ENCODE peak calls at places on chromosomes 12 and 14, in four cellular contexts. Z, X, R and T are unnamed samples.
A peak's percentile ranks its signal among the peaks of the same experiment; 100 is the strongest.

GRCh38 chr12:21459474-21459873 is 22.0 kb downstream of the PYROXD1 start:
- DNase-seq in X (no peak), Z (no peak), R (no peak), T (no peak)

GRCh38 chr14:83164016-83164415 is 1630.4 kb upstream of the SEL1L start:
- DNase-seq in Z (peak; percentile 89), X (peak; percentile 16), R (no peak), T (no peak)

GRCh38 chr12:108547633-108548172 is 13.3 kb downstream of the SART3 start:
- DNase-seq in Z (no peak), X (no peak), R (no peak), T (no peak)

GRCh38 chr12:98740751-98741150 is 95.7 kb downstream of the APAF1 start:
- DNase-seq in R (no peak), X (no peak), Z (no peak), T (no peak)

GRCh38 chr12:98403385-98403784 is 112.0 kb upstream of the TMPO start:
- DNase-seq in R (no peak), X (no peak), Z (no peak), T (no peak)

GRCh38 chr14:91439345-91439744 is 21.7 kb upstream of the CCDC88C start:
- DNase-seq in X (no peak), Z (no peak), R (no peak), T (no peak)

GRCh38 chr12:15356831-15357456 is 34.6 kb downstream of the PTPRO start:
- DNase-seq in R (no peak), Z (no peak), X (no peak), T (no peak)

GRCh38 chr12:114288071-114288470 is 117.9 kb downstream of the TBX5 start:
- DNase-seq in Z (peak; percentile 50), R (no peak), X (peak; percentile 26), T (no peak)

GRCh38 chr12:28132398-28132797 is 57.9 kb upstream of the CCDC91 start:
- DNase-seq in R (no peak), X (peak; percentile 11), Z (no peak), T (no peak)

GRCh38 chr14:78341827-78342389 is 171.7 kb downstream of the NRXN3 start:
- DNase-seq in Z (no peak), R (no peak), X (no peak), T (no peak)

GRCh38 chr12:6229823-6230222 is 29.6 kb downstream of the CD9 start:
- DNase-seq in Z (peak; percentile 95), X (peak; percentile 60), R (no peak), T (no peak)

GRCh38 chr12:66065146-66065545 is 65.4 kb downstream of the LLPH start:
- DNase-seq in X (no peak), R (no peak), Z (peak; percentile 64), T (no peak)

GRCh38 chr14:61140872-61141271 is 140.3 kb downstream of the TMEM30B start:
- DNase-seq in X (peak; percentile 63), R (no peak), Z (peak; percentile 96), T (no peak)

GRCh38 chr12:11879306-11879705 is 191.4 kb upstream of the BCL2L14 start:
- DNase-seq in R (no peak), Z (no peak), X (peak; percentile 72), T (no peak)

GRCh38 chr12:55034218-55034617 is 14.4 kb downstream of the NEUROD4 start:
- DNase-seq in X (no peak), Z (no peak), R (no peak), T (no peak)

GRCh38 chr14:73935666-73936065 is 14.2 kb downstream of the FAM161B start:
- DNase-seq in R (peak; percentile 55), X (peak; percentile 26), Z (peak; percentile 18), T (no peak)

GRCh38 chr12:104138747-104139186 is 757 bp upstream of the NFYB start:
- DNase-seq in X (no peak), R (no peak), Z (peak; percentile 5), T (no peak)

GRCh38 chr12:57733928-57734327 is 4.6 kb downstream of the AGAP2 start:
- DNase-seq in X (no peak), R (no peak), Z (no peak), T (no peak)

GRCh38 chr12:17818931-17819330 is 271.1 kb downstream of the RERGL start:
- DNase-seq in Z (no peak), X (no peak), R (no peak), T (no peak)

GRCh38 chr14:49975286-49975685 is 82.4 kb downstream of the ARF6 start:
- DNase-seq in Z (peak; percentile 94), R (peak; percentile 62), X (peak; percentile 89), T (no peak)

GRCh38 chr12:9364224-9365176 is 156.3 kb upstream of the PZP start:
- DNase-seq in X (peak; percentile 45), Z (peak; percentile 83), R (peak; percentile 61), T (no peak)

GRCh38 chr12:121107681-121108080 is 25.0 kb upstream of the P2RX7 start:
- DNase-seq in Z (no peak), R (no peak), X (no peak), T (no peak)

GRCh38 chr14:55212611-55213010 is 21.2 kb upstream of the DLGAP5 start:
- DNase-seq in R (no peak), Z (peak; percentile 4), X (no peak), T (no peak)

GRCh38 chr14:64745511-64746041 is 41.4 kb downstream of the PLEKHG3 start:
- DNase-seq in X (peak; percentile 17), Z (no peak), R (no peak), T (no peak)

GRCh38 chr14:100486025-100486828 is 101.0 kb downstream of the BEGAIN start:
- DNase-seq in Z (peak; percentile 86), X (peak; percentile 74), R (peak; percentile 76), T (no peak)

GRCh38 chr12:8033153-8034044 is 883 bp downstream of the FOXJ2 start:
- DNase-seq in R (peak; percentile 54), Z (peak; percentile 50), X (peak; percentile 33), T (no peak)

GRCh38 chr14:75522224-75522764 is at the start of gene BATF:
- DNase-seq in R (no peak), Z (no peak), X (no peak), T (no peak)

GRCh38 chr12:74620932-74621331 is 83.3 kb downstream of the ATXN7L3B start:
- DNase-seq in R (no peak), Z (no peak), X (no peak), T (no peak)

GRCh38 chr12:84767079-84767478 is 145.5 kb downstream of the SLC6A15 start:
- DNase-seq in X (no peak), Z (no peak), R (no peak), T (no peak)

GRCh38 chr14:55754871-55755270 is 174.9 kb downstream of the KTN1 start:
- DNase-seq in R (no peak), Z (no peak), X (no peak), T (no peak)

GRCh38 chr12:6569312-6569711 is 1.2 kb upstream of the NOP2 start:
- DNase-seq in R (no peak), Z (no peak), X (no peak), T (no peak)

GRCh38 chr14:49975799-49976198 is 82.9 kb downstream of the ARF6 start:
- DNase-seq in X (no peak), R (no peak), Z (no peak), T (no peak)

GRCh38 chr12:81896771-81897170 is 137.6 kb upstream of the PPFIA2 start:
- DNase-seq in Z (peak; percentile 7), R (no peak), X (no peak), T (no peak)

GRCh38 chr12:22252057-22252456 is 82.5 kb downstream of the ST8SIA1 start:
- DNase-seq in X (no peak), R (no peak), Z (no peak), T (no peak)

DNA sequence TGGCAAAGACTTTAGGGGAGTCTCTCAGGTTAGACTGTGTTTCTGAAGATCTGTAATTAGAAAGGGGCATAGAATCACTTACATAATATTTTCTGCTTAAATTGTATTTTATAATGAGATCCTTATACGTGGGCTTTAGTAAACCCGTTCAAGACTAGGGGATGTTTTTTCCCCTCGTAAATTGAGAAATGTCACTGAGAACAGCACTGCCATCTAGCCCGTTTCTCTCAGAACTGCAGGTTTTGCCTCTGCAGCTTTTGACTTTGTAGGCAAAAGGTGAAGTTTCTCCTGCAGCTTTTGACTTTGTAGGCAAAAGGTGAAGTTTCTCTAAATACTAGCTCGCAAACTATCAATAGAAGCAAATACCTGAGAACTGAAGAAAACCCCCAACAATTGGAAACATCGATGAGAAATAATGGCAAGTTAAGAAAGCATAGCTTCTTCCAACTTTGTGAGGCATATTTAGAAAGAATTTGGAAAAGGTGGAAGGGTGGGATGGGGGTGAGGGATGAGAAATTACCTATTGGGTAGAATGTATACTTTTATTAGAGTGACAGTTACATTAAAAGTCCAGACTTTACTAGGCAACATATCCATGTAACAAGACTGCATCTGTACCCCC is 9.9 kb upstream of the ASPG start:
- DNase-seq in Z (peak; percentile 12), R (no peak), X (peak; percentile 8), T (no peak)
- TF ChIP-seq CTCF in Z (peak; percentile 48), R (peak; percentile 61), X (peak; percentile 49), T (no peak)

GRCh38 chr12:132163911-132164288 is 19.6 kb downstream of the NOC4L start:
- DNase-seq in Z (no peak), R (no peak), X (no peak), T (no peak)
- TF ChIP-seq CTCF in Z (peak; percentile 18), R (no peak), X (peak; percentile 27), T (no peak)

GRCh38 chr12:25728196-25728595 is 175.1 kb upstream of the LMNTD1 start:
- DNase-seq in Z (no peak), X (no peak), R (no peak), T (no peak)
- TF ChIP-seq CTCF in Z (no peak), X (no peak), R (no peak), T (no peak)

GRCh38 chr14:104940526-104941150 is 16.0 kb downstream of the PLD4 start:
- DNase-seq in R (no peak), X (no peak), Z (no peak), T (no peak)
- TF ChIP-seq CTCF in R (no peak), X (peak; percentile 28), Z (no peak), T (no peak)

GRCh38 chr14:103522028-103522581 is 525 bp downstream of the CKB start:
- DNase-seq in Z (no peak), X (no peak), R (no peak), T (no peak)
- TF ChIP-seq CTCF in Z (no peak), X (no peak), R (no peak), T (no peak)

GRCh38 chr12:101929365-101930041 is 52.1 kb downstream of the DRAM1 start:
- DNase-seq in Z (no peak), R (no peak), X (no peak), T (no peak)

GRCh38 chr12:101935769-101936741 is 58.7 kb downstream of the DRAM1 start:
- DNase-seq in R (peak; percentile 82), X (peak; percentile 98), Z (peak; percentile 98), T (no peak)

GRCh38 chr12:101939306-101939705 is 61.9 kb downstream of the DRAM1 start:
- DNase-seq in R (no peak), Z (no peak), X (peak; percentile 31), T (no peak)

GRCh38 chr12:101931498-101932326 is 54.3 kb downstream of the DRAM1 start:
- DNase-seq in Z (no peak), R (no peak), X (no peak), T (no peak)

DNA sequence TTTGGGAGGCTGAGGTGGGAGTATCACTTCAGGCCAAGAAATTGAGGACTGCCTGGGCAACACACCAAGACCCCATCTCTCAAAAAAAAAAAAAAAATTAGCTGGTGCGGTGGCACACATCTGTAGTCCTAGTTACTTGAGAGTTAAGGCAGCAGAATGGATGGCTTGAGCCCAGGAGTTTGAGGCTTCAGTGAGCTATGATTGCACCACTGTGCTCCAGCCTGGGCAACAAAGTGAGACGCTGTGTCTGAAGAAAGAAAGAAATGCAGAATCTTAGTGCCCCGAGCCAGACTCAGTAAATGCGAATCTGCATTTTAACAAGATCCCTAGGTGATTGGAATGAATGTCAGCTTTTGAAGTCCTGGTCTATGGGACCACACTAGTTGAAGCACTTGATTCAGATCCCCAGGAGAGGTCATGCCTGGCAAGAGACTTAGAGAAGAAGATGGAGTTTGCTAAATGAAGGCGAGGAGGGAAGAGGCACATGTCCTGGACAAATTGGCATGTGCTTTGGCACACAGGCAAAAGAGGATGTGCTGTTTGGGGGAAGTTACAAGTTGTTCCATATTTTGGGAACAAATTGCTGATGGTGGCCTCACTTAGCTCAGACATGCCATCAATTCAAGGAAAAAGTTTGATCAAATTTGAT is 56.6 kb downstream of the DRAM1 start:
- DNase-seq in R (no peak), X (no peak), Z (no peak), T (no peak)
- TF ChIP-seq CTCF in R (no peak), X (no peak), Z (no peak), T (no peak)